ENCODE peak calls at places on chromosome 15, in six cellular contexts. One of them, this sample, is unnamed.

GRCh38 chr15:42141246-42141645 is 15.2 kb downstream of the PLA2G4F start:
- DNase-seq in foreskin fibroblast: no peak
- DNase-seq in WTC11: no peak
- DNase-seq in head of caudate nucleus: no peak
- DNase-seq in HEK293T: no peak
- DNase-seq in posterior vena cava: peak; percentile 17
- DNase-seq in this sample: no peak

GRCh38 chr15:85687329-85687728 is 107.4 kb downstream of the KLHL25 start:
- DNase-seq in foreskin fibroblast: no peak
- DNase-seq in WTC11: no peak
- DNase-seq in head of caudate nucleus: no peak
- DNase-seq in HEK293T: no peak
- DNase-seq in posterior vena cava: no peak
- DNase-seq in this sample: no peak

GRCh38 chr15:70112018-70112395 is 14.3 kb upstream of the TLE3 start:
- DNase-seq in foreskin fibroblast: peak; percentile 41
- DNase-seq in WTC11: no peak
- DNase-seq in head of caudate nucleus: no peak
- DNase-seq in HEK293T: no peak
- DNase-seq in posterior vena cava: no peak
- DNase-seq in this sample: no peak

GRCh38 chr15:59119625-59120024 is 14.7 kb downstream of the CCNB2 start:
- DNase-seq in foreskin fibroblast: no peak
- DNase-seq in WTC11: no peak
- DNase-seq in head of caudate nucleus: no peak
- DNase-seq in HEK293T: no peak
- DNase-seq in posterior vena cava: no peak
- DNase-seq in this sample: no peak

GRCh38 chr15:44058126-44058525 is 136.9 kb downstream of the FRMD5 start:
- DNase-seq in foreskin fibroblast: no peak
- DNase-seq in WTC11: no peak
- DNase-seq in head of caudate nucleus: no peak
- DNase-seq in HEK293T: no peak
- DNase-seq in posterior vena cava: no peak
- DNase-seq in this sample: no peak

GRCh38 chr15:67840747-67841634 is 1.1 kb upstream of the RNU6-1 start:
- DNase-seq in foreskin fibroblast: peak; percentile 69
- DNase-seq in WTC11: no peak
- DNase-seq in head of caudate nucleus: no peak
- DNase-seq in HEK293T: no peak
- DNase-seq in posterior vena cava: peak; percentile 85
- DNase-seq in this sample: peak; percentile 37

GRCh38 chr15:67188551-67189218 is 65.8 kb downstream of the AAGAB start:
- DNase-seq in foreskin fibroblast: peak; percentile 96
- DNase-seq in WTC11: no peak
- DNase-seq in head of caudate nucleus: no peak
- DNase-seq in HEK293T: no peak
- DNase-seq in posterior vena cava: no peak
- DNase-seq in this sample: peak; percentile 96

GRCh38 chr15:62389887-62390792 is 225.1 kb upstream of the C2CD4B start:
- DNase-seq in foreskin fibroblast: peak; percentile 93
- DNase-seq in WTC11: peak; percentile 65
- DNase-seq in head of caudate nucleus: peak; percentile 71
- DNase-seq in HEK293T: peak; percentile 78
- DNase-seq in posterior vena cava: peak; percentile 91
- DNase-seq in this sample: peak; percentile 75

GRCh38 chr15:101108458-101108775 is 143.4 kb downstream of the CHSY1 start:
- DNase-seq in foreskin fibroblast: no peak
- DNase-seq in WTC11: no peak
- DNase-seq in head of caudate nucleus: no peak
- DNase-seq in HEK293T: no peak
- DNase-seq in posterior vena cava: no peak
- DNase-seq in this sample: no peak

GRCh38 chr15:101172421-101173097 is 79.3 kb downstream of the CHSY1 start:
- DNase-seq in foreskin fibroblast: no peak
- DNase-seq in WTC11: no peak
- DNase-seq in head of caudate nucleus: no peak
- DNase-seq in HEK293T: no peak
- DNase-seq in posterior vena cava: peak; percentile 64
- DNase-seq in this sample: no peak

GRCh38 chr15:44545934-44546802 is 9.2 kb downstream of the EIF3J start:
- DNase-seq in foreskin fibroblast: peak; percentile 69
- DNase-seq in WTC11: no peak
- DNase-seq in head of caudate nucleus: no peak
- DNase-seq in HEK293T: no peak
- DNase-seq in posterior vena cava: no peak
- DNase-seq in this sample: peak; percentile 55

GRCh38 chr15:45126535-45127158 is 3.0 kb downstream of the DUOXA1 start:
- DNase-seq in foreskin fibroblast: peak; percentile 63
- DNase-seq in WTC11: no peak
- DNase-seq in head of caudate nucleus: no peak
- DNase-seq in HEK293T: peak; percentile 17
- DNase-seq in posterior vena cava: no peak
- DNase-seq in this sample: no peak

GRCh38 chr15:70249616-70250015 is 151.9 kb upstream of the TLE3 start:
- DNase-seq in foreskin fibroblast: no peak
- DNase-seq in WTC11: no peak
- DNase-seq in head of caudate nucleus: no peak
- DNase-seq in HEK293T: no peak
- DNase-seq in posterior vena cava: peak; percentile 17
- DNase-seq in this sample: no peak

GRCh38 chr15:78063966-78064365 is 13.5 kb downstream of the TBC1D2B start:
- DNase-seq in foreskin fibroblast: peak; percentile 71
- DNase-seq in WTC11: no peak
- DNase-seq in head of caudate nucleus: no peak
- DNase-seq in HEK293T: no peak
- DNase-seq in posterior vena cava: no peak
- DNase-seq in this sample: peak; percentile 79